ENCODE peak calls at places on chromosomes 7 and 10, in four cellular contexts. R is A549, G is memory B cell, C is T-cell. A is an unnamed sample.

GRCh38 chr7:75626954-75627353 is 111.8 kb downstream of the HIP1 start:
- DNase-seq in C (no peak), R (no peak), G (no peak), A (no peak)

GRCh38 chr7:100719523-100720319 is 547 bp upstream of the EPO start:
- DNase-seq in G (no peak), R (no peak), C (no peak), A (no peak)

GRCh38 chr7:128323489-128324362 is 20.0 kb downstream of the RBM28 start:
- DNase-seq in G (no peak), R (no peak), C (no peak), A (no peak)

GRCh38 chr7:3880221-3880935 is 579.3 kb downstream of the SDK1 start:
- DNase-seq in G (no peak), C (no peak), R (no peak), A (no peak)

GRCh38 chr7:113764401-113765035 is 154.3 kb downstream of the PPP1R3A start:
- DNase-seq in C (no peak), G (no peak), R (no peak), A (no peak)

GRCh38 chr7:40418983-40419382 is 284.2 kb downstream of the SUGCT start:
- DNase-seq in C (no peak), R (no peak), G (no peak), A (no peak)

GRCh38 chr7:66326501-66327180 is 121.5 kb downstream of the TPST1 start:
- DNase-seq in G (no peak), R (no peak), C (no peak), A (no peak)

GRCh38 chr7:136114966-136115762 is 138.0 kb upstream of the MTPN start:
- DNase-seq in G (peak), C (peak), R (peak), A (no peak)

GRCh38 chr10:97332586-97333350 is 1.8 kb downstream of the FRAT2 start:
- DNase-seq in G (no peak), C (no peak), R (no peak), A (no peak)

GRCh38 chr10:31606841-31607240 is 287.8 kb downstream of the ZEB1 start:
- DNase-seq in G (no peak), C (no peak), R (no peak), A (no peak)